ENCODE peak calls at places on chromosomes 7 and 10, in four cellular contexts. One of them, this sample, is unnamed.

GRCh38 chr10:97901381-97901780 is 51.7 kb downstream of the GOLGA7B start:
- DNase-seq in NCI-H510A: no peak
- DNase-seq in GM13976: no peak
- DNase-seq in stomach: no peak
- DNase-seq in this sample: no peak

GRCh38 chr7:116526897-116527296 is 2.1 kb downstream of the CAV1 start:
- DNase-seq in stomach: no peak
- DNase-seq in GM13976: no peak
- DNase-seq in NCI-H510A: no peak
- DNase-seq in this sample: no peak

GRCh38 chr10:21604651-21605050 is 70.6 kb downstream of the MLLT10 start:
- DNase-seq in stomach: no peak
- DNase-seq in NCI-H510A: no peak
- DNase-seq in GM13976: no peak
- DNase-seq in this sample: no peak

GRCh38 chr7:23249486-23249885 is 2.9 kb downstream of the GPNMB start:
- DNase-seq in stomach: no peak
- DNase-seq in GM13976: no peak
- DNase-seq in NCI-H510A: no peak
- DNase-seq in this sample: no peak

GRCh38 chr7:78179211-78179610 is 380.6 kb downstream of the PHTF2 start:
- DNase-seq in GM13976: no peak
- DNase-seq in stomach: no peak
- DNase-seq in NCI-H510A: no peak
- DNase-seq in this sample: no peak

GRCh38 chr7:50619684-50620083 is 54.5 kb upstream of the DDC start:
- DNase-seq in stomach: no peak
- DNase-seq in NCI-H510A: no peak
- DNase-seq in GM13976: no peak
- DNase-seq in this sample: no peak

GRCh38 chr10:26481914-26482550 is 43.9 kb downstream of the APBB1IP start:
- DNase-seq in stomach: no peak
- DNase-seq in NCI-H510A: no peak
- DNase-seq in GM13976: no peak
- DNase-seq in this sample: no peak

GRCh38 chr7:90657481-90657880 is 61.4 kb downstream of the CDK14 start:
- DNase-seq in NCI-H510A: no peak
- DNase-seq in GM13976: no peak
- DNase-seq in stomach: no peak
- DNase-seq in this sample: no peak

GRCh38 chr10:126940670-126941069 is 35.4 kb downstream of the DOCK1 start:
- DNase-seq in stomach: no peak
- DNase-seq in NCI-H510A: no peak
- DNase-seq in GM13976: no peak
- DNase-seq in this sample: no peak

GRCh38 chr7:35729061-35729783 is 34.3 kb upstream of the HERPUD2 start:
- DNase-seq in stomach: no peak
- DNase-seq in NCI-H510A: no peak
- DNase-seq in GM13976: peak; percentile 60
- DNase-seq in this sample: peak; percentile 66

GRCh38 chr7:18384491-18385143 is 110.9 kb upstream of the HDAC9 start:
- DNase-seq in stomach: no peak
- DNase-seq in GM13976: no peak
- DNase-seq in NCI-H510A: peak; percentile 13
- DNase-seq in this sample: no peak

GRCh38 chr10:14126697-14127440 is 203.9 kb downstream of the FRMD4A start:
- DNase-seq in GM13976: no peak
- DNase-seq in stomach: no peak
- DNase-seq in NCI-H510A: no peak
- DNase-seq in this sample: no peak

GRCh38 chr10:42781893-42782445 is 626 bp upstream of the BMS1 start:
- DNase-seq in NCI-H510A: no peak
- DNase-seq in stomach: no peak
- DNase-seq in GM13976: no peak
- DNase-seq in this sample: no peak

GRCh38 chr7:5525271-5526189 is 101.9 kb upstream of the TNRC18 start:
- DNase-seq in stomach: peak; percentile 40
- DNase-seq in NCI-H510A: no peak
- DNase-seq in GM13976: peak; percentile 47
- DNase-seq in this sample: no peak

GRCh38 chr10:6409982-6410694 is 169.9 kb downstream of the PRKCQ start:
- DNase-seq in GM13976: no peak
- DNase-seq in stomach: no peak
- DNase-seq in NCI-H510A: no peak
- DNase-seq in this sample: peak; percentile 52